ENCODE peak calls at places on chromosomes 13 and 19, in seven cellular contexts. B is fibroblast of mammary gland, K is transverse colon, G is A549, F is tibial nerve, Q is heart left ventricle, A is endodermal cell. T is an unnamed sample.

GRCh38 chr13:30097089-30097488 is 210.3 kb downstream of the KATNAL1 start:
- DNase-seq in G (no peak), A (no peak), B (no peak), K (no peak), Q (no peak), F (no peak), T (no peak)

GRCh38 chr19:4360081-4360569 is 16.8 kb downstream of the MPND start:
- DNase-seq in A (no peak), Q (no peak), K (no peak), B (no peak), G (no peak), F (no peak), T (no peak)

GRCh38 chr13:24511019-24511823 is 1.4 kb downstream of the PARP4 start:
- DNase-seq in G (peak), K (peak), A (peak), F (no peak), B (peak), Q (no peak), T (no peak)

GRCh38 chr19:8213827-8214672 is 4.9 kb downstream of the CERS4 start:
- DNase-seq in G (no peak), Q (no peak), F (no peak), B (no peak), A (no peak), K (no peak), T (no peak)

GRCh38 chr13:93227906-93228801 is 1.5 kb downstream of the GPC6 start:
- DNase-seq in K (peak), A (peak), B (peak), G (no peak), F (peak), Q (peak), T (no peak)

GRCh38 chr19:10554760-10555612 is 10.8 kb downstream of the KRI1 start:
- DNase-seq in G (no peak), Q (no peak), F (no peak), K (no peak), A (peak), B (no peak), T (no peak)

GRCh38 chr13:50244355-50244912 is 229.2 kb downstream of the KCNRG start:
- DNase-seq in F (no peak), A (no peak), B (no peak), G (peak), K (no peak), Q (no peak), T (no peak)

GRCh38 chr13:39942901-39943273 is 287.4 kb downstream of the COG6 start:
- DNase-seq in G (peak), F (peak), B (peak), Q (peak), K (peak), A (peak), T (no peak)

GRCh38 chr19:46753420-46754155 is 7.3 kb upstream of the STRN4 start:
- DNase-seq in A (peak), Q (no peak), F (no peak), B (peak), K (peak), G (peak), T (no peak)

GRCh38 chr13:73341748-73342147 is 282.9 kb downstream of the KLF5 start:
- DNase-seq in K (no peak), G (no peak), F (no peak), B (peak), Q (no peak), A (peak), T (no peak)

GRCh38 chr19:47274891-47275865 is 493 bp downstream of the INAFM1 start:
- DNase-seq in F (no peak), K (peak), A (peak), G (no peak), B (peak), Q (peak), T (no peak)

GRCh38 chr19:48249502-48250014 is 6.2 kb downstream of the CARD8 start:
- DNase-seq in Q (peak), A (no peak), B (no peak), G (no peak), F (no peak), K (peak), T (no peak)

GRCh38 chr13:93280688-93281087 is 54.1 kb downstream of the GPC6 start:
- DNase-seq in G (no peak), A (no peak), F (no peak), B (no peak), Q (no peak), K (no peak), T (no peak)

GRCh38 chr13:97026759-97027555 is 32.7 kb upstream of the OXGR1 start:
- DNase-seq in B (peak), A (no peak), F (no peak), K (no peak), Q (no peak), G (no peak), T (no peak)

GRCh38 chr19:2648528-2648937 is 54.0 kb downstream of the GNG7 start:
- DNase-seq in A (peak), Q (peak), K (peak), G (peak), F (no peak), B (peak), T (no peak)

GRCh38 chr19:24033962-24034342 is 53.0 kb upstream of the ZNF254 start:
- DNase-seq in A (no peak), B (peak), F (no peak), Q (peak), K (peak), G (peak), T (peak)

GRCh38 chr13:112466132-112467025 is 90.2 kb downstream of the SPACA7 start:
- DNase-seq in G (no peak), B (no peak), K (no peak), Q (no peak), F (no peak), A (no peak), T (no peak)

GRCh38 chr13:105642511-105642958 is 892.9 kb downstream of the EFNB2 start:
- DNase-seq in A (no peak), Q (no peak), B (no peak), G (peak), F (no peak), K (no peak), T (no peak)

GRCh38 chr13:58843071-58843470 is 1211.5 kb downstream of the PCDH17 start:
- DNase-seq in K (no peak), A (peak), F (no peak), G (no peak), Q (no peak), B (no peak), T (no peak)

GRCh38 chr13:72696590-72696989 is 30.8 kb downstream of the MZT1 start:
- DNase-seq in K (no peak), Q (no peak), A (no peak), G (no peak), B (peak), F (no peak), T (no peak)

GRCh38 chr19:56623006-56623405 is 20.0 kb upstream of the SMIM17 start:
- DNase-seq in A (no peak), K (no peak), B (no peak), G (no peak), Q (no peak), F (no peak), T (no peak)

GRCh38 chr19:46442808-46443450 is 14.2 kb upstream of the PNMA8C start:
- DNase-seq in A (no peak), K (no peak), B (peak), F (no peak), Q (no peak), G (peak), T (no peak)

GRCh38 chr13:72839831-72840426 is 58.0 kb downstream of the PIBF1 start:
- DNase-seq in A (peak), K (peak), B (peak), G (peak), Q (no peak), F (no peak), T (no peak)

GRCh38 chr13:85798999-85799646 is at the start of gene SLITRK6:
- DNase-seq in A (peak), F (no peak), Q (no peak), K (no peak), G (peak), B (peak), T (no peak)

DNA sequence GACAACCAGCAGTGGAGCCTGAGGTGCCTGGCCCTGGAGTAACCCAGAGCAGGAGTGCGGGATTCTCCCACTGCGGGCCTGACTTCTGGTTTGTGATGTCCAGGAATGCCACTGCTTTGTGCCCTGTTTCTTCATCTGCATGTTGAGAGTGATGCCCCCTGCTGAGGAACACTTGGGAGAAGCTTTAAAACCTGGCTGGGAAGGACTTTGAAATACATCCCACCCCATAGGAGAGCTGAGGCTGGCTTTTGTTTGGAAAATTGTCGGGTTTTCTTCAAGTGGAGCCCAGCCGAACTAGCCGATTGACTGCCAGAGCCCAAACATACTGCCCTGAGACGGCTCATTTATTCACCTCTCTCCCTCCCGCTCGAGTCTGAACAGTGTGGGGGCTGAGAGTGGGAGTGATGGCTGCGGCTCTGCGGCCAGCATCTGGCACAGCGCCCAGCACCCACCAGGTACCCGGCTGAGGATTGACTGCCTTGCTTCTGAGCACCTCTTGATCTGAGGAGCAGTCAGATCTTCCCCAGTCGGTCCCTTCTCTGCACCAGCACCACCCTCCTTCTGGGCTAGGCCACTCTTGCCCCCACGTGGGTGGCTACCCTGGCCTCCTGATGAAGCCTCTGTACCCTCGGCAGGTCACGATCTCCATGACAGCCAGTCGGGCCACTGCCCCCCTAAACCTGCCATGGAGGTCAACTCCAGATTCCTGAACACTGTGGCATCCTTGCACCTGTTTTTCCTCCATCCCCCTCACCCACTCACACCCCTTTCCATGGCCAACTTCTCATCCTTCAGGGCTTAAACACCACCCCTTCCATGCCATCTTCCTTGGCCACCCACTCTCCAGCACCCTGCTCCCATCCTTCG is 148.9 kb downstream of the SIPA1L3 start:
- DNase-seq in F (no peak), Q (no peak), K (no peak), B (no peak), G (no peak), A (peak), T (no peak)
- TF ChIP-seq CTCF in F (no peak), Q (no peak), K (no peak), B (no peak), G (no peak), A (no peak), T (no peak)

DNA sequence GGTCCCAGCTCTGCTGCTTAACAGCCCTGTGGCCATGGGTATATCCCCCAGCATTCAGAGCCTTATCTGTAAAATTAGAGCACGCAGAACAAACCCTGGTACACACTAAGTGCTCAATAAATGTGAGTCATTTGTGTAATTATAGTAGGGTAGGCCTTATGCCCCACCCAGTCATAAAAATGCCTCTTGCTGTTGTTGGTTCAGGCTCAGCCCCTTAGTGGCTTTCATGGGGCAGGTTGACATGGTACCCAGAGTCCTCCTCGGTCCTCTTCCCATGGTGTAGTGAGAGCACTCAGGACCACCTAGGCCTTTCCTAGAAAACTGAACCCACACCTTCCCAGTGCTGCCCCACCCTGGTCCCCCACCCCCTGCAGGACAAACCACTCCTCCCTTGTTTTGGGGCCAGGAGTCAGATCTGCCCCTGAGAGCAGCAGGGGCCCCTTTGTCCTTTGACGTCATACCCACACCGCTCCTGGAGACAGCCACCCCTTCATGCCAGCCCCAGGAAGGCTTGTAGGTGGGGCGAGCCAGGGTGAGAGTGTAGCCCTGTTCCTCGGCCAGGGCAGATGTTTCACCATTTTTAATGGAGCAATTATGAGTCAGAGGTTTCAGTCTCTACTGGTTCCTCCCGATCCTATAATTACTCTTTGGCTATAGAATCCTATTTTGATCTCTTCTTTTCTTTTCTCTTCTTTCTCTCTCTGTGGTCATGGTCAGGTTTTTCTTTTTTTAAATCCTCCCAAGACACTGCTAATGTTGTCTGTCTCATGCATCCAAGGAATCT is 36.8 kb downstream of the ACTN4 start:
- DNase-seq in Q (peak), K (peak), F (peak), G (peak), B (peak), A (peak), T (no peak)
- TF ChIP-seq CTCF in Q (no peak), K (no peak), F (no peak), G (no peak), B (no peak), A (no peak), T (no peak)

GRCh38 chr13:60326273-60326672 is 70.7 kb upstream of the TDRD3 start:
- DNase-seq in A (no peak), Q (no peak), G (no peak), F (no peak), K (no peak), B (no peak), T (no peak)
- TF ChIP-seq CTCF in A (peak), Q (no peak), G (no peak), F (no peak), K (no peak), B (no peak), T (no peak)

DNA sequence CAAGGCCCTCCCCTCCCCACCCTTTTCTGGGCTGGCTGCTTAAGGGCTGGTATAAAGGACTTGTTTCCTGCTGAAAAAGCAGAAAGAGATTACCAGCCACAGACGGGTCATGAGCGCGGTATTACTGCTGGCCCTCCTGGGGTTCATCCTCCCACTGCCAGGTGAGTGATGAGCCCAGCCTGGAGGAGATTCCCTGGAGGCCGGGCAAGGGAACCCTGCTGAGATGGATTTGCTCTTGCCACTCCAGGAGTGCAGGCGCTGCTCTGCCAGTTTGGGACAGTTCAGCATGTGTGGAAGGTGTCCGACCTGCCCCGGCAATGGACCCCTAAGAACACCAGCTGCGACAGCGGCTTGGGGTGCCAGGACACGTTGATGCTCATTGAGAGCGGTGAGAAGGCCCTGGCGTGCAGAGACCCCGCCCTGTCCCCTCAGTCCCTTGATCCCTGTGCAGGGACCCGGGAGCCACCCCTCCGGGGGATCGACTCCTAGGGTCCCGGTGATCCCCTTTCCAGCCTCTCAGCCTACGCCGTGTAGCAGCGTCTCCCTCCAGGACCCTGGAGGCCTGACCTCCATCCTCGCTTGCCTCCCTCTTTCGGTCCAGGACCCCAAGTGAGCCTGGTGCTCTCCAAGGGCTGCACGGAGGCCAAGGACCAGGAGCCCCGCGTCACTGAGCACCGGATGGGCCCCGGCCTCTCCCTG is at the start of gene CD177:
- DNase-seq in Q (no peak), A (peak), F (no peak), K (no peak), G (no peak), B (no peak), T (no peak)
- TF ChIP-seq CTCF in Q (no peak), A (no peak), F (no peak), K (no peak), G (no peak), B (no peak), T (no peak)

GRCh38 chr13:23159587-23160240 is 21.1 kb upstream of the SGCG start:
- DNase-seq in B (no peak), Q (no peak), A (peak), F (no peak), K (no peak), G (no peak), T (no peak)
- TF ChIP-seq CTCF in B (no peak), Q (no peak), A (no peak), F (no peak), K (no peak), G (no peak), T (no peak)

DNA sequence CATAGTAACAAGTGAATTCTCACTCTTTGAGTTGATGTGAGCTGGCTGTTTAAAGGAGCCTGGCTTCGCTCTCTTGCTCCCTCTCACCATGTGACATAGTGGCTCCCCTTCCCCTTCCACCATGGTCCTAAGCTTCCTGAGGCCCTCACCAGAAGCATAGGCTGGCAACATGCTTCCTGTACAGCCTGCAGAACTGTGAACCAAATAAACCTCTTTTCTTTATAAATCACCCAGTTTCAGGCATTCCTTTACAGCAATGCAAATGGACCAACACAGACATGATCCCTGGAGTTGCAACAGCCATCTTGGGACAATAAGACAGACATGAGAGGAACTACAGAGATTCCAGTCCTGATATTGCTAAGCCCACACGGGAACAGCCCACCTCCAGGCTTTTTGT is 12.6 kb downstream of the TEAD2 start:
- DNase-seq in K (no peak), F (no peak), G (no peak), B (no peak), Q (no peak), A (no peak), T (no peak)
- TF ChIP-seq CTCF in K (no peak), F (no peak), G (no peak), B (no peak), Q (no peak), A (no peak), T (no peak)

DNA sequence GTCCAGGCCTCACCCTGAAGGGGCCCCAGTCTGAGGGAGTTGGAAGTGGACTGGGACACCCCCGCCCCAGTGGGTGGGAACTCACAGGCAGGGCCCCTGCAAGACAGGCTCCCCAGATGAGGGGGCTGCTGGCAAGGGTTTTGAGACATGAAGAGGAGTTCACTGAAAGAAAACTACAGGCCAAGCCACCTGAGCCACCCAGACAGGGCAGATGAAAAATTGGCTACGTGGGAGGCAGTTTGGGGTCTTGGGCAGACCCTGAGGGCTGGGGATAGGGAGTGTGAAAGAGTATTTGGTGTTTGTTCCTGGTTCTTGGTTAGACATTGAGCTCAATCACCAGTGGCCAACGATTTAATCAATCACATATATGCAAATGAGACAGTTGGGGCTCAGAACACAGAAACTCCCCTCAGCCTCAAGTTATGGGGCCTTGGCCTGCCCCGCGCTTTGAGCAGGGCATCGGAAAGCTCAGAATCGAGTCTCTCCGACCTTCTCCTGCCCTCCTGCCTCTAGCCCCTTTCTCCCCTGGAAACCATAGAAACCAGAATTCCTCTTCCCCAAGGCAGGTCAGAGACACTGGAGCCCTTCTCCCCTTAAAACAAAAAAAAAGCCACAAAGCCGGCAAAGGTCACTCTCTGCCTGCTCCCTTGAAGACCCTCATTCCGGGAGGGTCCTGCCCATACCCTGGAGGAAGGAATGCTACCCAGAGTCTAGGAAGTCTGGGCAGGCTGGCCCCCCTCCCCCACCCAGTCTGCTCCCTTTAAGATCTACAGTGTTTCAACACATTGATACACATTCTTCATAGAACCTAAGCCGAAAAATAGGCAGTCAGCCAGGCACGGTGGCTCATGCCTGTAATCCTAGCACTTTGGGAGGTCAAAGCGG is 1.3 kb upstream of the ISYNA1 start:
- DNase-seq in G (no peak), F (no peak), Q (no peak), K (no peak), B (peak), A (peak), T (no peak)
- TF ChIP-seq CTCF in G (no peak), F (no peak), Q (no peak), K (no peak), B (no peak), A (peak), T (no peak)

T was measured in omental fat pad.